ENCODE peak calls at places on chromosomes 5 and 9, in nine cellular contexts. I is cardiac fibroblast, G is body of pancreas, Y is AG09309, L is astrocyte of the cerebellum, F is astrocyte of the spinal cord, T is upper lobe of right lung, U is cardiac muscle cell, V is WERI-Rb-1. K is an unnamed sample.

GRCh38 chr5:36079200-36079761 is 12.6 kb upstream of the UGT3A2 start:
- DNase-seq in I (peak), G (peak), Y (no peak), L (peak), F (peak), T (no peak), U (peak), V (peak), K (peak)

GRCh38 chr5:132205385-132206125 is 22.1 kb downstream of the P4HA2 start:
- DNase-seq in I (peak), G (peak), Y (no peak), L (no peak), F (peak), T (no peak), U (no peak), V (peak), K (peak)

GRCh38 chr5:87121315-87122170 is 146.1 kb upstream of the RASA1 start:
- DNase-seq in I (peak), G (no peak), Y (peak), L (peak), F (peak), T (no peak), U (no peak), V (no peak), K (no peak)

GRCh38 chr9:34458013-34458966 is at the start of the genes DNAI1 and FAM219A:
- DNase-seq in I (peak), G (peak), Y (peak), L (peak), F (peak), T (peak), U (peak), V (peak), K (peak)

GRCh38 chr5:140251527-140251973 is 51.4 kb downstream of the PFDN1 start:
- DNase-seq in I (peak), G (no peak), Y (peak), L (peak), F (peak), T (no peak), U (no peak), V (no peak), K (no peak)

GRCh38 chr5:158886957-158887356 is 212.8 kb downstream of the EBF1 start:
- DNase-seq in I (no peak), G (no peak), Y (no peak), L (no peak), F (no peak), T (no peak), U (no peak), V (no peak), K (no peak)

GRCh38 chr5:178074266-178074952 is 38.9 kb upstream of the N4BP3 start:
- DNase-seq in I (no peak), G (no peak), Y (no peak), L (peak), F (peak), T (no peak), U (no peak), V (peak), K (no peak)

GRCh38 chr9:17004500-17004899 is 130.3 kb upstream of the CNTLN start:
- DNase-seq in I (peak), G (no peak), Y (no peak), L (no peak), F (peak), T (no peak), U (no peak), V (no peak), K (no peak)

GRCh38 chr5:164481270-164481669 is 975.9 kb downstream of the MAT2B start:
- DNase-seq in I (no peak), G (no peak), Y (no peak), L (no peak), F (no peak), T (no peak), U (no peak), V (no peak), K (no peak)

GRCh38 chr5:164472150-164472549 is 966.7 kb downstream of the MAT2B start:
- DNase-seq in I (no peak), G (no peak), Y (no peak), L (no peak), F (no peak), T (no peak), U (peak), V (no peak), K (no peak)

DNA sequence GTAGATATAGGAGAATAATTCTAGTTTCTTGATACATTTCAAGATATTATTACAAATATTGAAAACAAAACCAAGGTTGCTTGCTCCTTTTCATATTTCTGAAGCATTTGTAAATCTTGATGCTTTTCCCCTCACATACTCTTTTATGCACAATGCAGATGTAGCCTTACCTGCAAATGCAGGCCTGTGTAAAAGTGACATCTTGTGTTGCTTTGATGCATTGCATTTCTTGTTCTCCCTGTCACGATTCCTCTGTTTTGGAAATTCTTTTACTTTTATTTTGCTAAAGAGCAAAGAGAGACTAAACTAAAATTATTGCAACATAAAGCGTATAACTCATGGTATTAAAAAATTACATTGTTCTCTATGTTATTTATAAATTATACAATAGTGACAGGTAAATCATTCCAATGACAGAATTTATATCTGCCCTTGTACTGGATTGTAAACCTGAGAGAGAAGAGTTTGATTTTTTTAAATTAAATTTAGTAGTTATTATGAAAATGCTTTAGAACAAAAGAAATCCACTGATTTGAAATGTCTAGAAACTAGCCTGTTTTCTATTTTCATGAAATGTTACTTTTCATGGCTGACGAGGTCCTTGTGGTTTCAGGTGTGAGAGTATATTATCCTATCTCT is 970.0 kb downstream of the MAT2B start:
- DNase-seq in I (peak), G (no peak), Y (no peak), L (peak), F (peak), T (no peak), U (peak), V (peak), K (no peak)
- TF ChIP-seq CTCF in I (peak), G (peak), Y (peak), L (peak), F (peak), T (peak), U (peak), V (peak), K (peak)

GRCh38 chr9:36399980-36400331 is at the start of gene RNF38:
- DNase-seq in I (no peak), G (no peak), Y (no peak), L (no peak), F (no peak), T (no peak), U (no peak), V (no peak), K (no peak)

GRCh38 chr9:36401179-36401740 is 1.2 kb upstream of the RNF38 start:
- DNase-seq in I (peak), G (no peak), Y (no peak), L (peak), F (peak), T (no peak), U (peak), V (no peak), K (peak)

GRCh38 chr9:36398745-36399144 is 1.3 kb downstream of the RNF38 start:
- DNase-seq in I (peak), G (no peak), Y (no peak), L (no peak), F (peak), T (no peak), U (no peak), V (no peak), K (no peak)

GRCh38 chr9:36401897-36402480 is 1.9 kb upstream of the RNF38 start:
- DNase-seq in I (no peak), G (no peak), Y (no peak), L (no peak), F (no peak), T (no peak), U (no peak), V (no peak), K (no peak)

GRCh38 chr9:36400332-36401178 is 486 bp upstream of the RNF38 start:
- DNase-seq in I (peak), G (peak), Y (no peak), L (peak), F (peak), T (peak), U (peak), V (peak), K (peak)
- TF ChIP-seq CTCF in I (no peak), G (no peak), Y (no peak), L (no peak), F (no peak), T (no peak), U (no peak), V (no peak), K (no peak)

DNA sequence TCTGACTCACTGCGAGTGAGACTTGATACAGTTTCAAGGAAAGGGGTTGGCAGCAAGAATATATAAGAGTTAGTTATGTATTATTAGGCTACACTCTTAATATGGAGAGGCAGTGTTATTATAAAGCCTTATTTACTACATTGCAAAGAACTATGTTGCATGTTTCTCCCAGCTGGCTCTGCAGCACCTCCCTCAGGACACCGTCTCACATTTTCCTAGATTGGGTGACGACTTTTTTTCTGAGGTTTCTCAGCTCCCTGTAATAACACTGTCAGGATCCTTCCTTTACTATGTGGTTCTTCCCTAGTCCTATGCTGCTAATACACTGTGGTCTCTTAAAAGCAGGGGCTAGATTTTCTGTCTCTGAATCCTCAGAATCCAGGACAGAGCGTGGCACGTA is 153.7 kb downstream of the INSYN2B start:
- DNase-seq in I (peak), G (no peak), Y (no peak), L (no peak), F (no peak), T (no peak), U (no peak), V (no peak), K (no peak)
- TF ChIP-seq CTCF in I (peak), G (no peak), Y (peak), L (peak), F (peak), T (no peak), U (peak), V (no peak), K (no peak)

GRCh38 chr9:108416321-108416720 is 439.5 kb downstream of the ACTL7B start:
- DNase-seq in I (no peak), G (no peak), Y (no peak), L (no peak), F (peak), T (no peak), U (no peak), V (no peak), K (no peak)
- TF ChIP-seq CTCF in I (peak), G (no peak), Y (peak), L (no peak), F (peak), T (no peak), U (no peak), V (peak), K (no peak)

DNA sequence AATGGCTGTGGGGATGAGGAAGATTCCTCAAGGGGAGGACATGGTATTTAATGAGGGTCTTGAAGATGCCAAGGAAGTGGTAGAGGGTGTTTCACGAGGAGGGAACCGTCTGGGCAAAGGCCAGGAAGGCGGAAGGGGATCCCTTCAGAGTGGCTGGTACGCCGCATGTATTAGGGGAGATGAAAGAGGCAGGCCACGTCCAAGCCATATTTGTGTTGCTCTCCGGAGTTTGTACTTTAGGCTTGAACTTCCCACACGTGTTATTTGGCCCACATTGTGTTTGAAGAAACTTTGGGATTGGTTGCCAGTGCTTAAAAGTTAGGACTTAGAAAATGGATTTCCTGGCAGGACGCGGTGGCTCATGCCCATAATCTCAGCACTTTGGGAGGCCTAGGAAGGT is 1.2 kb downstream of the FXN start:
- DNase-seq in I (no peak), G (no peak), Y (no peak), L (no peak), F (no peak), T (no peak), U (no peak), V (no peak), K (no peak)
- TF ChIP-seq CTCF in I (no peak), G (no peak), Y (no peak), L (no peak), F (no peak), T (no peak), U (no peak), V (no peak), K (no peak)

DNA sequence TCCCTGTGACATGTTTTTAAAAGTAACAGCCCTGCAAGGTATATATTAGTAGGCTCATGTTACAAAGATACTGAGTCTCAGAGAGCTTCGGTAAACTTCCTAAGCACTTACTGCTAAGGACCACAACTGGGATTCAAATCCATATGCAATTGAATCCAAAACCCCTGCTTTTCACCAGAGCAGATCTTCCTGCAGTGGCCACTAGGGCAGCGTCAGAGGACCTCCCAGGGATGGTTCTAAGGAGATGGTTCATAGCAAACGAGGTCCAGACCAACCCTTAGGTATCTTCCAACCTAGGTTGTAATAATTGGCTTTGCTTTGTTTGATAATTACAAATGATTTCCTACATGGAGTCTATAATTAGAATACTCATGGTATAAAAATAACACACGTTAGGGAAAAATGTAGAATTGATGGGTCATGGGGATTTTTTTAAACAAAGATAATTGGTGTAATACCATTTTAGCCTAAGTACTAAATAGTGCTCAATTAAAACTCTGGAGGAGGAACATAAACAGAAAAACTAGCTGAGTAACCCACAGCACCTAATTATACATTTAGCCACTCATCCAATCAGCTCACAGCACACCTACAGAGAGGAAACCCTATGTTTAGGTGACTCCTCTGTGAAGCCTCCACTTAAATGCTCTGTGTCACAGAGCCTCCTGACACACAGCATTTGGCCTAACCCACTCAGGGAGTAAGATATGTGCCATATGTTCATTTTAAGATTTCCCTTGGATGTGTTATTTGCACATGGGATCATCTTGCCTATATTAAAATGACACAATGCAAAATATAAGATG is 10.0 kb upstream of the CAST start:
- DNase-seq in I (no peak), G (no peak), Y (no peak), L (no peak), F (no peak), T (no peak), U (no peak), V (peak), K (no peak)
- TF ChIP-seq CTCF in I (peak), G (no peak), Y (peak), L (peak), F (peak), T (peak), U (peak), V (peak), K (no peak)